ENCODE peak calls at places on chromosomes 2 and 18, in seven cellular contexts. G, I, F, Q, M, S and R are unnamed samples.

GRCh38 chr2:14451312-14451711 is 181.2 kb upstream of the LRATD1 start:
- DNase-seq in I (no peak), M (no peak), G (peak; percentile 27), F (no peak), Q (no peak), S (no peak), R (no peak)

GRCh38 chr18:52001106-52001505 is 338.9 kb upstream of the DCC start:
- DNase-seq in Q (no peak), S (no peak), I (no peak), M (no peak), F (no peak), G (no peak), R (no peak)

GRCh38 chr2:14678754-14679153 is 46.2 kb downstream of the LRATD1 start:
- DNase-seq in S (no peak), F (no peak), Q (no peak), G (peak; percentile 15), M (no peak), I (no peak), R (no peak)

GRCh38 chr2:9187620-9188214 is 18.9 kb upstream of the ASAP2 start:
- DNase-seq in F (no peak), Q (no peak), S (no peak), G (peak; percentile 73), I (peak; percentile 90), M (no peak), R (no peak)

GRCh38 chr2:174631009-174631981 is 33.7 kb upstream of the WIPF1 start:
- DNase-seq in I (peak; percentile 91), G (peak; percentile 92), F (no peak), S (no peak), M (no peak), Q (no peak), R (no peak)

GRCh38 chr2:69081001-69081400 is 68.0 kb downstream of the ANTXR1 start:
- DNase-seq in F (no peak), I (no peak), M (no peak), Q (no peak), G (no peak), S (no peak), R (no peak)

GRCh38 chr18:60809937-60810336 is 437.4 kb upstream of the MC4R start:
- DNase-seq in Q (no peak), M (no peak), I (no peak), F (no peak), S (no peak), G (no peak), R (no peak)

GRCh38 chr18:73835656-73836055 is 312.0 kb downstream of the FBXO15 start:
- DNase-seq in I (no peak), M (no peak), G (peak; percentile 15), S (no peak), Q (no peak), F (no peak), R (no peak)

GRCh38 chr2:118047273-118047898 is 33.5 kb upstream of the CCDC93 start:
- DNase-seq in S (no peak), I (peak; percentile 64), M (no peak), F (no peak), G (peak; percentile 42), Q (no peak), R (no peak)

GRCh38 chr2:106034325-106034724 is 159.8 kb downstream of the UXS1 start:
- DNase-seq in F (no peak), S (no peak), G (no peak), Q (no peak), M (no peak), I (no peak), R (no peak)

GRCh38 chr2:188786368-188786781 is 187.8 kb upstream of the COL3A1 start:
- DNase-seq in M (no peak), I (peak; percentile 94), G (peak; percentile 95), Q (no peak), F (no peak), S (no peak), R (no peak)

GRCh38 chr2:221347471-221347870 is 224.6 kb downstream of the EPHA4 start:
- DNase-seq in S (no peak), M (no peak), Q (no peak), F (no peak), G (no peak), I (no peak), R (no peak)

GRCh38 chr2:156999657-157000056 is 257.8 kb upstream of the GALNT5 start:
- DNase-seq in Q (peak; percentile 28), F (no peak), I (no peak), M (no peak), S (no peak), G (no peak), R (no peak)

GRCh38 chr18:3046216-3046808 is 33.4 kb upstream of the LPIN2 start:
- DNase-seq in G (no peak), S (no peak), M (peak; percentile 44), I (no peak), F (no peak), Q (no peak), R (peak; percentile 59)

GRCh38 chr2:138389067-138389466 is 112.5 kb upstream of the SPOPL start:
- DNase-seq in I (no peak), G (no peak), S (no peak), M (no peak), Q (no peak), F (no peak), R (no peak)

GRCh38 chr18:50967714-50968661 is at the start of gene ELAC1:
- DNase-seq in S (peak; percentile 92), G (peak; percentile 75), F (peak; percentile 69), Q (peak; percentile 78), I (peak; percentile 78), M (peak; percentile 90), R (peak; percentile 65)
- TF ChIP-seq CTCF in S (no peak), G (no peak), F (no peak), Q (no peak), I (no peak), M (no peak), R (no peak)

GRCh38 chr2:73176205-73176880 is 26.0 kb upstream of the NOTO start:
- DNase-seq in S (peak; percentile 34), M (no peak), F (no peak), G (no peak), I (no peak), Q (no peak), R (peak; percentile 59)
- TF ChIP-seq CTCF in S (no peak), M (no peak), F (no peak), G (no peak), I (no peak), Q (no peak), R (no peak)

DNA sequence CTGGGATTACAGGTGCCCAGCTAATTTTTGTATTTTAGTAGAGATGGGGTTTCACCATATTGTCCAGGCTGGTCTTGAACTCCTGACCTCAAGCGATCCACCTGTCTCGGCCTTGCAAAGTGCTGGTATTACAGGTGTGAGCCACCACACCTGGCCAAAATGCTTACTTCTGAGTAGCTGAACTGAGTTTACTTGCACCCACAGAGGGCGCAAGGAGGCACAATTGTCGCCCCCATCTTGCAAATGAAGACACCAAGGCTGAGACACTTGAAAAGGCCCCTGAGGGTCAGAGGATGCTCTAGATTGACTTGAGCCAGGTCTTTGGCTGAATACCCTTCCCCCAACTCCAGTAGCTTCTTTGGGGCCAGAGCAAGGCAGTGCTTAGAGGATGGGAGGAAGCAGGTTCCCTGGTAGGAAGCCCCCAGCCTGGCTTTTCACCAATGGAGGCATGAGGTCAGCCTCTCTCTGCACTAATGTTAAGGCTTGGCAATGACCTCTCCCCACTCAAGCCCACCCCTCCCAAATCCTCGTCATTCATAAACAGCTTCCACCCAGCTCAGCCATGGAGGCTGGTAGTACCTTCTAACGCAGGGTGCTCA is 14.5 kb upstream of the KIF1A start:
- DNase-seq in F (no peak), Q (no peak), I (no peak), M (no peak), G (no peak), S (no peak), R (no peak)
- TF ChIP-seq CTCF in F (no peak), Q (no peak), I (no peak), M (no peak), G (no peak), S (no peak), R (no peak)

GRCh38 chr2:241641631-241642030 is 4.1 kb downstream of the ATG4B start:
- DNase-seq in I (no peak), Q (no peak), F (no peak), G (no peak), M (no peak), S (no peak), R (no peak)
- TF ChIP-seq CTCF in I (no peak), Q (no peak), F (no peak), G (no peak), M (no peak), S (no peak), R (no peak)

GRCh38 chr2:201233192-201234166 is 26.9 kb upstream of the CASP8 start:
- DNase-seq in G (peak; percentile 45), M (peak; percentile 80), Q (peak; percentile 91), S (peak; percentile 84), I (peak; percentile 35), F (no peak), R (peak; percentile 92)
- TF ChIP-seq CTCF in G (no peak), M (no peak), Q (no peak), S (no peak), I (no peak), F (no peak), R (no peak)

GRCh38 chr2:135743860-135744259 is 2.2 kb downstream of the UBXN4 start:
- DNase-seq in G (peak; percentile 5), I (peak; percentile 13), M (no peak), S (no peak), F (no peak), Q (no peak), R (no peak)

GRCh38 chr2:135742307-135742838 is 718 bp downstream of the UBXN4 start:
- DNase-seq in S (peak; percentile 68), M (peak; percentile 60), F (no peak), G (peak; percentile 71), I (peak; percentile 65), Q (peak; percentile 42), R (peak; percentile 39)

GRCh38 chr2:135744761-135745314 is 3.2 kb downstream of the UBXN4 start:
- DNase-seq in F (peak; percentile 7), Q (peak; percentile 25), I (no peak), S (peak; percentile 31), M (peak; percentile 34), G (peak; percentile 49), R (peak; percentile 55)

GRCh38 chr2:135741395-135742306 is at the start of gene UBXN4:
- DNase-seq in F (peak; percentile 94), S (peak; percentile 95), Q (peak; percentile 93), M (peak; percentile 96), I (peak; percentile 98), G (peak; percentile 99), R (peak; percentile 98)

DNA sequence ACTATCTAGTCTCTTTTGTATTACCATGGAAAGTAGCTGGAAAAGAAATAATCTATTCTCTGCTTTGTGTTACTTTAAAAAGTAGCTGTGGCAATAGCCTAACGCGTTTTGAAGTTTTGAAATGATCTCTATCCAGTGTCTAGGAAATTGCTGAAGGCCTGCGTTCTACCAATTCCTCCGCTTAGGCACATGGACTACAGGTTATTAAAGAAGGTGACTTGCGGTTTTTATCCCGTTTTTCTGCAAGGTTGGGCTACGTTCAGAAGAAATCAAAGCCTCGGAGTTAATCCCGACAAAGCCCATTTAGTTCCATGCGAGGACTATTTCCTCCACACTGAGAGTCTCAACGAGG is 636 bp upstream of the UBXN4 start:
- DNase-seq in S (no peak), M (no peak), I (no peak), F (no peak), G (peak; percentile 3), Q (no peak), R (no peak)
- TF ChIP-seq CTCF in S (no peak), M (no peak), I (no peak), F (no peak), G (no peak), Q (no peak), R (no peak)